ENCODE peak calls at places on chromosome 21, in five cellular contexts. I is right lobe of liver; E is breast epithelium; G is activated CD8-positive, alpha-beta memory T cell treated with anti-CD3 and anti-CD28 coated beads, Interleukin-2, amount 50 U/mL, for 48 hours; H is Calu3. T is an unnamed sample.
A peak's percentile ranks its signal among the peaks of the same experiment; 100 is the strongest.

GRCh38 chr21:37264808-37265207 is 2.3 kb downstream of the VPS26C start:
- DNase-seq in G (no peak), H (no peak), I (no peak), E (no peak), T (no peak)

GRCh38 chr21:31143021-31143420 is 104.7 kb upstream of the KRTAP19-8 start:
- DNase-seq in H (no peak), E (no peak), G (no peak), I (no peak), T (no peak)

GRCh38 chr21:38170705-38171682 is 85.8 kb upstream of the KCNJ15 start:
- DNase-seq in I (no peak), G (no peak), H (no peak), E (no peak), T (no peak)

GRCh38 chr21:46393941-46394818 is 64.5 kb upstream of the DIP2A start:
- DNase-seq in H (no peak), E (no peak), G (no peak), I (peak; percentile 82), T (no peak)

GRCh38 chr21:21345296-21345695 is 347.1 kb downstream of the NCAM2 start:
- DNase-seq in H (no peak), G (no peak), E (no peak), I (no peak), T (no peak)

GRCh38 chr21:36041910-36042309 is 18.4 kb downstream of the SETD4 start:
- DNase-seq in I (no peak), E (no peak), G (no peak), H (no peak), T (no peak)

GRCh38 chr21:39451332-39452206 is at the start of gene SH3BGR:
- DNase-seq in E (peak; percentile 86), H (no peak), I (peak; percentile 69), G (no peak), T (peak; percentile 2)

GRCh38 chr21:18522181-18522771 is 118.7 kb upstream of the TMPRSS15 start:
- DNase-seq in H (no peak), G (no peak), E (no peak), I (no peak), T (no peak)

GRCh38 chr21:16213518-16213917 is 483.7 kb downstream of the USP25 start:
- DNase-seq in I (no peak), H (no peak), G (no peak), E (no peak), T (no peak)

GRCh38 chr21:21179619-21180336 is 181.6 kb downstream of the NCAM2 start:
- DNase-seq in I (no peak), H (no peak), G (no peak), E (no peak), T (no peak)